ENCODE peak calls at places on chromosome 2, in eight cellular contexts. D, Z, F, W, A, G, Q and P are unnamed samples.

GRCh38 chr2:122481717-122482116 is 726.3 kb downstream of the TSN start:
- DNase-seq in D (no peak), Z (no peak), F (no peak), W (no peak), A (no peak), G (no peak), Q (no peak), P (no peak)

GRCh38 chr2:142629193-142629592 is 248.3 kb upstream of the KYNU start:
- DNase-seq in D (no peak), Z (no peak), F (no peak), W (no peak), A (no peak), G (no peak), Q (no peak), P (no peak)

GRCh38 chr2:79887747-79888374 is 375.0 kb downstream of the CTNNA2 start:
- DNase-seq in D (peak; percentile 45), Z (peak; percentile 70), F (no peak), W (peak; percentile 30), A (no peak), G (no peak), Q (no peak), P (peak; percentile 15)

GRCh38 chr2:86809481-86810121 is 18.9 kb upstream of the CD8A start:
- DNase-seq in D (no peak), Z (no peak), F (no peak), W (no peak), A (no peak), G (no peak), Q (no peak), P (no peak)

GRCh38 chr2:238582159-238582558 is 155.4 kb downstream of the ASB1 start:
- DNase-seq in D (no peak), Z (peak; percentile 87), F (no peak), W (no peak), A (no peak), G (no peak), Q (no peak), P (no peak)

GRCh38 chr2:172200495-172201085 is 97.9 kb upstream of the DLX2 start:
- DNase-seq in D (peak; percentile 44), Z (peak; percentile 77), F (no peak), W (no peak), A (no peak), G (no peak), Q (no peak), P (no peak)

GRCh38 chr2:193963472-193964119 is 1693.4 kb upstream of the SLC39A10 start:
- DNase-seq in D (peak; percentile 4), Z (peak; percentile 61), F (no peak), W (no peak), A (no peak), G (no peak), Q (no peak), P (no peak)

GRCh38 chr2:66840321-66841014 is 405.5 kb downstream of the MEIS1 start:
- DNase-seq in D (no peak), Z (peak; percentile 80), F (no peak), W (no peak), A (no peak), G (no peak), Q (no peak), P (no peak)

GRCh38 chr2:15050483-15050882 is 418.0 kb downstream of the LRATD1 start:
- DNase-seq in D (no peak), Z (peak; percentile 54), F (no peak), W (no peak), A (no peak), G (no peak), Q (no peak), P (no peak)

GRCh38 chr2:46983065-46983801 is 67.6 kb upstream of the MCFD2 start:
- DNase-seq in D (no peak), Z (peak; percentile 83), F (no peak), W (peak; percentile 64), A (peak; percentile 33), G (no peak), Q (no peak), P (peak; percentile 82)

GRCh38 chr2:239287461-239287860 is 113.4 kb downstream of the HDAC4 start:
- DNase-seq in D (no peak), Z (no peak), F (no peak), W (no peak), A (no peak), G (no peak), Q (no peak), P (no peak)

GRCh38 chr2:166451451-166451850 is 42.6 kb downstream of the SCN7A start:
- DNase-seq in D (no peak), Z (peak; percentile 36), F (no peak), W (no peak), A (no peak), G (no peak), Q (no peak), P (no peak)

GRCh38 chr2:107072150-107072940 is 186.4 kb upstream of the ST6GAL2 start:
- DNase-seq in D (no peak), Z (no peak), F (no peak), W (no peak), A (no peak), G (no peak), Q (no peak), P (no peak)

GRCh38 chr2:76257802-76258201 is 547.1 kb upstream of the GCFC2 start:
- DNase-seq in D (no peak), Z (no peak), F (no peak), W (no peak), A (no peak), G (no peak), Q (no peak), P (no peak)